ENCODE peak calls at places on chromosome 11, in four cellular contexts. I, X, V and M are unnamed samples.

GRCh38 chr11:7484645-7485044 is 661 bp upstream of the OLFML1 start:
- DNase-seq in I (no peak), X (no peak), V (no peak), M (no peak)

GRCh38 chr11:62546937-62547625 is 475 bp upstream of the AHNAK start:
- DNase-seq in I (no peak), X (no peak), V (no peak), M (peak; percentile 42)

GRCh38 chr11:130652671-130653335 is 204.4 kb downstream of the ADAMTS15 start:
- DNase-seq in I (no peak), X (no peak), V (peak; percentile 39), M (peak; percentile 68)

GRCh38 chr11:126790550-126790981 is 210.0 kb downstream of the KIRREL3 start:
- DNase-seq in I (no peak), X (no peak), V (no peak), M (no peak)

GRCh38 chr11:16604784-16605439 is 133.5 kb upstream of the C11orf58 start:
- DNase-seq in I (no peak), X (no peak), V (peak; percentile 54), M (peak; percentile 56)

GRCh38 chr11:74437441-74437840 is 29.9 kb downstream of the KCNE3 start:
- DNase-seq in I (no peak), X (no peak), V (no peak), M (no peak)

GRCh38 chr11:74749127-74749964 is 697 bp downstream of the RNF169 start:
- DNase-seq in I (no peak), X (no peak), V (peak; percentile 54), M (peak; percentile 55)

GRCh38 chr11:17014321-17014773 is at the start of gene PLEKHA7:
- DNase-seq in I (no peak), X (no peak), V (peak; percentile 34), M (no peak)

GRCh38 chr11:129215506-129216245 is 23.6 kb upstream of the ARHGAP32 start:
- DNase-seq in I (no peak), X (no peak), V (no peak), M (no peak)

GRCh38 chr11:44617671-44618461 is 52.4 kb downstream of the CD82 start:
- DNase-seq in I (no peak), X (no peak), V (no peak), M (no peak)

GRCh38 chr11:87560352-87560751 is 522.6 kb downstream of the TMEM135 start:
- DNase-seq in I (no peak), X (no peak), V (no peak), M (no peak)

GRCh38 chr11:35111171-35112055 is 27.6 kb upstream of the CD44 start:
- DNase-seq in I (no peak), X (no peak), V (no peak), M (no peak)

GRCh38 chr11:109609454-109610185 is 187.6 kb downstream of the C11orf87 start:
- DNase-seq in I (no peak), X (no peak), V (no peak), M (no peak)

GRCh38 chr11:88655163-88655562 is 317.6 kb upstream of the CTSC start:
- DNase-seq in I (no peak), X (no peak), V (no peak), M (no peak)

GRCh38 chr11:45178890-45179663 is 32.6 kb downstream of the PRDM11 start:
- DNase-seq in I (no peak), X (no peak), V (no peak), M (no peak)

GRCh38 chr11:124917115-124917637 is 1.9 kb upstream of the HEPN1 start:
- DNase-seq in I (no peak), X (no peak), V (no peak), M (no peak)

GRCh38 chr11:19874241-19874640 is 161.6 kb downstream of the NAV2 start:
- DNase-seq in I (no peak), X (no peak), V (no peak), M (no peak)

GRCh38 chr11:130599073-130599654 is 150.7 kb downstream of the ADAMTS15 start:
- DNase-seq in I (no peak), X (no peak), V (peak; percentile 57), M (peak; percentile 78)

GRCh38 chr11:11841605-11842425 is at the start of gene USP47:
- DNase-seq in I (peak; percentile 32), X (peak; percentile 73), V (peak; percentile 92), M (peak; percentile 94)

GRCh38 chr11:64355078-64355940 is 3.7 kb upstream of the RPS6KA4 start:
- DNase-seq in I (no peak), X (peak; percentile 51), V (peak; percentile 85), M (peak; percentile 77)

GRCh38 chr11:86360775-86361395 is 13.8 kb upstream of the CCDC81 start:
- DNase-seq in I (no peak), X (no peak), V (no peak), M (no peak)

GRCh38 chr11:77155556-77156130 is 27.6 kb downstream of the MYO7A start:
- DNase-seq in I (no peak), X (no peak), V (no peak), M (no peak)

GRCh38 chr11:125070699-125071254 is 7.7 kb downstream of the SLC37A2 start:
- DNase-seq in I (no peak), X (no peak), V (peak; percentile 61), M (peak; percentile 52)

GRCh38 chr11:125210112-125210511 is 45.6 kb downstream of the PKNOX2 start:
- DNase-seq in I (no peak), X (no peak), V (no peak), M (no peak)

GRCh38 chr11:112082729-112083128 is 3.8 kb downstream of the TIMM8B start:
- DNase-seq in I (no peak), X (no peak), V (no peak), M (no peak)

GRCh38 chr11:38766796-38767195 is 2168.8 kb upstream of the RAG2 start:
- DNase-seq in I (no peak), X (no peak), V (no peak), M (no peak)

GRCh38 chr11:35491231-35491871 is 34.1 kb downstream of the PAMR1 start:
- DNase-seq in I (no peak), X (no peak), V (no peak), M (no peak)

GRCh38 chr11:99522467-99523173 is 501.9 kb downstream of the CNTN5 start:
- DNase-seq in I (no peak), X (no peak), V (no peak), M (no peak)

GRCh38 chr11:72969894-72970335 is 155.7 kb downstream of the ATG16L2 start:
- DNase-seq in I (no peak), X (no peak), V (no peak), M (no peak)

GRCh38 chr11:96143016-96143670 is 199.9 kb downstream of the MAML2 start:
- DNase-seq in I (no peak), X (no peak), V (no peak), M (no peak)

GRCh38 chr11:1448166-1448825 is 38.3 kb downstream of the MOB2 start:
- DNase-seq in I (no peak), X (no peak), V (no peak), M (no peak)

GRCh38 chr11:32448232-32448631 is 12.9 kb upstream of the WT1 start:
- DNase-seq in I (no peak), X (no peak), V (peak; percentile 16), M (no peak)

GRCh38 chr11:75677275-75677674 is 8.4 kb upstream of the MAP6 start:
- DNase-seq in I (no peak), X (no peak), V (no peak), M (no peak)

GRCh38 chr11:134260503-134260902 is 7.1 kb downstream of the ACAD8 start:
- DNase-seq in I (no peak), X (no peak), V (no peak), M (no peak)
- TF ChIP-seq CTCF in I (no peak), X (no peak), V (no peak), M (no peak)

DNA sequence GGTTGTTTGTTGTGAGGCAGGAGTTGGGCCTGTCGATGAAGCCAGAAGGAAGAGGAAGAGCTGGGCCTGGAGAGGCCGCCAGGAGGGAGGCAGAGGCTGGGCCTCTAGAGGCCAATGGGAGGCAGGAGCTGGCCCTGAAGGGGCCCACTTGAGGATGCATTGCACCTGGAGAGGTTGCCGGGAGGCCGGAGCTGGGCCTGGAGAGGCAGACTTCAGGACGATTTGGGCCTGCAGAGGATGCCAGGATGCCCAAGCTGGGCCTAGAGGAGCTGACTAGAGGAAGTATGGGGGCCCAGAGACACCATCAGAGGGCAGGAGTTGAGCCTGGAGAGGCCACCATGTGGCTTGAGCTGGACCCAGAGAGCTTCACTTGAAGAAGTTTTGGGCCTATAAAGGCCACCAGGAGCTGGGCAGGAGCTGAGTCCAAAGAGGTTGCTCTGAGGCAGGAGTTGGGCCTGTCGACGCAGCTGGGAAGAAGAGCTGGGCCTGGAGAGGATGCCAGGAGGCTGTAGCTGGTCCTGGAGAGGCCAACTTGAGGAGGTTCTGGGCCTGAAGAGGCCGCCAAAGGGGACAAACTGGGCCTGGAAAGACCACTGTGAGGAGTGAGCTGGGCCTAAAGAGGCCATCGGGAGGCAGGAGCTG is 39.0 kb downstream of the OR4C45 start:
- DNase-seq in I (no peak), X (no peak), V (no peak), M (no peak)
- H3K9me3 ChIP-seq in I (no peaks in the 10 kb centered on the region), X (no peaks in the 10 kb centered on the region), V (peaks cover 35% of the 10 kb centered on the region), M (peaks cover under 1% of the 10 kb centered on the region)

DNA sequence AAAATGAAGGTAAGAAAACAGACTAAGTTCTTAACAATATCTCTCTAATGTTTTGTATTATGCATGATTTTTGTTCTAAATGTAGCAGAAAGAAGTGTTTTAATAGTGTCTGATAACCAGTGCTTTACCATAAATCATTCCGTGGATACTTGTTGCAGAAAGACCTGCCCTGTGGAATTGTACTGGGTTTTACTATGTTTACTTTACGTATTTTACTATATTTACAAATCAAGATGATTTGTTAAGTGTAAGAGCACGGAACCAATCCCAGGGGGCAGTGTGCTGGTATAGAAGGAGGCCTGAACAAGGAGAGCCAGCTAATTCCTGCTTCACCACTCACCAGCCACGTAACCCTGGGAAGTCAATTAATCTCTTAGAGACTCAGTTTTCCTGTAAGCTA is 1.4 kb downstream of the HTR3B start:
- DNase-seq in I (no peak), X (no peak), V (peak; percentile 30), M (no peak)
- TF ChIP-seq CTCF in I (no peak), X (no peak), V (no peak), M (peak; percentile 17)

GRCh38 chr11:100631316-100631715 is 55.8 kb upstream of the ARHGAP42 start:
- DNase-seq in I (no peak), X (no peak), V (no peak), M (no peak)
- H3K9me3 ChIP-seq in I (no peaks in the 10 kb centered on the region), X (no peaks in the 10 kb centered on the region), V (no peaks in the 10 kb centered on the region), M (no peaks in the 10 kb centered on the region)